ENCODE peak calls at places on chromosomes 13 and 19, in ten cellular contexts. S, Z, P, T, X, R, I, U, C and F are unnamed samples.

GRCh38 chr13:99058527-99059495 is 80.9 kb upstream of the DOCK9 start:
- DNase-seq in X (no peak), R (no peak), P (no peak), U (no peak), T (no peak), S (no peak), Z (no peak), I (no peak), C (no peak), F (no peak)

GRCh38 chr13:106405731-106406130 is 129.7 kb downstream of the EFNB2 start:
- DNase-seq in R (no peak), C (no peak), P (no peak), Z (no peak), U (no peak), I (no peak), X (no peak), T (no peak), S (no peak), F (no peak)

GRCh38 chr13:66195238-66195637 is 1034.9 kb downstream of the PCDH9 start:
- DNase-seq in U (no peak), T (no peak), P (no peak), R (no peak), I (no peak), Z (no peak), C (no peak), S (no peak), X (no peak), F (no peak)

GRCh38 chr13:92994056-92994455 is 232.6 kb upstream of the GPC6 start:
- DNase-seq in U (no peak), Z (no peak), S (no peak), X (no peak), P (no peak), R (no peak), C (no peak), I (no peak), T (peak; percentile 3), F (no peak)

GRCh38 chr13:95300625-95301134 is 571 bp downstream of the ABCC4 start:
- DNase-seq in S (no peak), X (peak; percentile 67), Z (peak; percentile 63), C (peak; percentile 41), T (peak; percentile 23), R (peak; percentile 71), U (peak; percentile 66), I (peak; percentile 85), P (peak; percentile 66), F (peak; percentile 62)

GRCh38 chr19:7861619-7862412 is 12.4 kb downstream of the PRR36 start:
- DNase-seq in S (no peak), Z (no peak), C (no peak), X (peak; percentile 62), I (no peak), R (no peak), P (no peak), T (no peak), U (no peak), F (no peak)

GRCh38 chr19:3695986-3696659 is 4.1 kb downstream of the PIP5K1C start:
- DNase-seq in C (no peak), I (no peak), S (no peak), Z (no peak), R (no peak), U (no peak), X (no peak), P (no peak), T (no peak), F (no peak)

GRCh38 chr13:45626731-45627374 is 11.3 kb upstream of the ERICH6B start:
- DNase-seq in T (no peak), C (no peak), S (no peak), U (no peak), I (no peak), R (no peak), X (no peak), Z (no peak), P (no peak), F (no peak)

GRCh38 chr13:40562975-40563349 is 103.5 kb downstream of the FOXO1 start:
- DNase-seq in S (no peak), P (no peak), I (no peak), U (no peak), T (no peak), R (no peak), Z (no peak), C (no peak), X (no peak), F (no peak)

GRCh38 chr13:111204438-111205177 is 89.5 kb downstream of the ARHGEF7 start:
- DNase-seq in S (no peak), Z (no peak), T (peak; percentile 55), R (no peak), P (no peak), I (peak; percentile 70), C (no peak), U (no peak), X (no peak), F (no peak)

GRCh38 chr13:51673165-51673564 is 88.9 kb downstream of the WDFY2 start:
- DNase-seq in X (no peak), S (no peak), R (no peak), T (no peak), U (no peak), I (no peak), Z (no peak), C (no peak), P (no peak), F (no peak)

GRCh38 chr13:52348983-52349780 is 56.8 kb downstream of the THSD1 start:
- DNase-seq in S (no peak), U (no peak), C (no peak), P (no peak), R (no peak), X (no peak), Z (no peak), T (no peak), I (no peak), F (no peak)

GRCh38 chr13:97386832-97387486 is 47.0 kb upstream of the RAP2A start:
- DNase-seq in P (no peak), R (no peak), T (no peak), C (no peak), I (peak; percentile 72), U (no peak), Z (peak; percentile 26), X (no peak), S (no peak), F (no peak)

GRCh38 chr19:11422163-11423068 is 3.3 kb upstream of the RGL3 start:
- DNase-seq in P (peak; percentile 68), U (peak; percentile 85), C (peak; percentile 79), R (peak; percentile 53), Z (peak; percentile 87), T (no peak), I (peak; percentile 94), S (peak; percentile 95), X (peak; percentile 88), F (peak; percentile 27)

GRCh38 chr13:22812793-22813192 is 368.0 kb upstream of the SGCG start:
- DNase-seq in U (no peak), I (no peak), P (peak; percentile 77), C (no peak), Z (peak; percentile 15), S (no peak), T (no peak), R (no peak), X (no peak), F (no peak)
- H3K4me3 ChIP-seq in U (no peak overlapping the region), I (no peak overlapping the region), P (no peak overlapping the region), C (no peak overlapping the region), Z (no peak overlapping the region), S (no peak overlapping the region), T (no peak overlapping the region), R (no peak overlapping the region), X (no peak overlapping the region), F (no peak overlapping the region)

GRCh38 chr19:54489341-54489740 is 13.3 kb upstream of the LAIR2 start:
- DNase-seq in U (no peak), T (no peak), C (no peak), P (no peak), S (no peak), X (no peak), R (no peak), Z (no peak), I (no peak), F (no peak)

GRCh38 chr19:54492568-54492967 is 10.1 kb upstream of the LAIR2 start:
- DNase-seq in X (no peak), T (no peak), Z (no peak), C (no peak), P (no peak), S (no peak), R (no peak), I (no peak), U (no peak), F (no peak)

GRCh38 chr19:54485846-54486245 is 12.8 kb upstream of the CDC42EP5 start:
- DNase-seq in U (no peak), Z (no peak), R (no peak), S (no peak), P (no peak), X (no peak), C (no peak), T (no peak), I (no peak), F (no peak)

GRCh38 chr19:54493967-54494585 is 8.6 kb upstream of the LAIR2 start:
- DNase-seq in P (no peak), I (no peak), U (no peak), T (no peak), C (no peak), X (no peak), S (no peak), Z (no peak), R (no peak), F (no peak)

GRCh38 chr19:54489766-54490165 is 12.9 kb upstream of the LAIR2 start:
- DNase-seq in T (no peak), I (no peak), R (no peak), U (no peak), Z (no peak), C (no peak), P (no peak), S (no peak), X (no peak), F (no peak)
- H3K27ac ChIP-seq in T (no peak overlapping the region), I (no peak overlapping the region), R (no peak overlapping the region), U (no peak overlapping the region), Z (no peak overlapping the region), C (no peak overlapping the region), P (no peak overlapping the region), S (no peak overlapping the region), X (no peak overlapping the region), F (no peak overlapping the region)

DNA sequence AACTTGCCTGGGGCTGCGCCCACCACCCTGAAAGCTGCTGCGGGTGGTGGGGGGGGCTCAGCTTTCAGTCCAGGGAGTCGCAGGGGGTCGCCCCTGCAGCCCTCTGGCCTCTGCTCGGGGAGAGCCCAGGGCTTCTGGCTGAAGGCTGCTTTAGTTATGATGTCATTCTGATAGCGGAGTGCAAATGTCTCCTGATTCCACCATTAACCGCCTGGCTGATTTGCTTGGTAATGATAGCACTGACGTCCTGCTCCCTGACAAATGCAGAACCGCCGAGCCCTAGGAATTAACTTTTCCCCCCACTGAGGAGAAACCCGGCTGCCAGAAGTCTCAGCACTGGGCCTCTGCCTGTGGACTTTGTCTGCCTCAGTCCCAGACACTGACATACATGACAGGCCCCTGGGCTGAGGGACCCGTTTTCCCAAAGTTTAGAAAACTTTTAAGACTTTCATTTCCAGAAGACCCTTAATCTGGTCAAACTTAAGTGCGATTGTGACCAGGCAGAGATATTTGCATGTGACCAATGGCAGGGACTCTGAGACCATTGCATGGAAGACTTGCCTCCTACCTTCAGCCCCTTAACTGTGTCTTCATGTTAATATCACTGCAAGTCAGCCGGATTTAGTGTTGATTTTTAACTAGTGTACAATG is 142.5 kb upstream of the ZNF536 start:
- DNase-seq in R (no peak), U (no peak), Z (no peak), I (no peak), X (no peak), C (no peak), S (no peak), T (no peak), P (no peak), F (no peak)
- H3K4me3 ChIP-seq in R (no peak overlapping the region), U (no peak overlapping the region), Z (peak overlapping the region; percentile 67), I (no peak overlapping the region), X (peak overlapping the region; percentile 64), C (peak overlapping the region; percentile 63), S (no peak overlapping the region), T (no peak overlapping the region), P (no peak overlapping the region), F (no peak overlapping the region)

GRCh38 chr19:58097783-58098681 is at the start of gene ZSCAN18:
- DNase-seq in T (peak; percentile 61), U (peak; percentile 97), Z (peak; percentile 96), X (peak; percentile 98), C (peak; percentile 99), I (peak; percentile 98), R (peak; percentile 89), P (peak; percentile 96), S (peak; percentile 94), F (peak; percentile 99)
- H3K27ac ChIP-seq in T (peak within 1 kb of the TSS; percentile 90), U (peak within 1 kb of the TSS; percentile 93), Z (peak within 1 kb of the TSS; percentile 87), X (peak within 1 kb of the TSS; percentile 94), C (peak within 1 kb of the TSS; percentile 84), I (peak within 1 kb of the TSS; percentile 99), R (no peak within 1 kb of the TSS), P (peak within 1 kb of the TSS; percentile 88), S (no peak within 1 kb of the TSS), F (peak within 1 kb of the TSS; percentile 100)